ENCODE peak calls at places on chromosomes 13 and 19, in four cellular contexts. One of them, this sample, is unnamed.

GRCh38 chr13:37889811-37890210 is 20.2 kb upstream of the TRPC4 start:
- DNase-seq in astrocyte: no peak
- DNase-seq in tibial nerve: no peak
- DNase-seq in Calu3: no peak
- DNase-seq in this sample: no peak

GRCh38 chr19:52946322-52947310 is 16.1 kb downstream of the ZNF816 start:
- DNase-seq in astrocyte: no peak
- DNase-seq in tibial nerve: no peak
- DNase-seq in Calu3: no peak
- DNase-seq in this sample: peak; percentile 73

GRCh38 chr13:38703255-38703654 is 16.4 kb downstream of the FREM2 start:
- DNase-seq in astrocyte: no peak
- DNase-seq in tibial nerve: no peak
- DNase-seq in Calu3: no peak
- DNase-seq in this sample: no peak

GRCh38 chr13:23458972-23459371 is 25.5 kb upstream of the SACS start:
- DNase-seq in astrocyte: no peak
- DNase-seq in tibial nerve: no peak
- DNase-seq in Calu3: no peak
- DNase-seq in this sample: no peak

GRCh38 chr13:27968316-27969072 is 621 bp downstream of the CDX2 start:
- DNase-seq in astrocyte: no peak
- DNase-seq in tibial nerve: no peak
- DNase-seq in Calu3: no peak
- DNase-seq in this sample: no peak

GRCh38 chr19:46309056-46309455 is 12.2 kb downstream of the HIF3A start:
- DNase-seq in astrocyte: no peak
- DNase-seq in tibial nerve: no peak
- DNase-seq in Calu3: no peak
- DNase-seq in this sample: no peak

GRCh38 chr19:12938536-12939291 is at the start of gene CALR:
- DNase-seq in astrocyte: no peak
- DNase-seq in tibial nerve: no peak
- DNase-seq in Calu3: peak; percentile 19
- DNase-seq in this sample: no peak

GRCh38 chr19:39372047-39372802 is 18.7 kb downstream of the PAF1 start:
- DNase-seq in astrocyte: peak; percentile 95
- DNase-seq in tibial nerve: peak; percentile 87
- DNase-seq in Calu3: no peak
- DNase-seq in this sample: no peak

GRCh38 chr19:4115050-4115817 is 8.7 kb downstream of the MAP2K2 start:
- DNase-seq in astrocyte: no peak
- DNase-seq in tibial nerve: no peak
- DNase-seq in Calu3: no peak
- DNase-seq in this sample: no peak

GRCh38 chr13:80931766-80932165 is 590.8 kb upstream of the SPRY2 start:
- DNase-seq in astrocyte: no peak
- DNase-seq in tibial nerve: no peak
- DNase-seq in Calu3: no peak
- DNase-seq in this sample: no peak

GRCh38 chr19:15218501-15218900 is 13.7 kb downstream of the EPHX3 start:
- DNase-seq in astrocyte: no peak
- DNase-seq in tibial nerve: no peak
- DNase-seq in Calu3: no peak
- DNase-seq in this sample: no peak

GRCh38 chr19:48556163-48556562 is 4.2 kb downstream of the SULT2B1 start:
- DNase-seq in astrocyte: peak; percentile 41
- DNase-seq in tibial nerve: no peak
- DNase-seq in Calu3: peak; percentile 62
- DNase-seq in this sample: no peak

GRCh38 chr13:106423530-106423929 is 111.9 kb downstream of the EFNB2 start:
- DNase-seq in astrocyte: no peak
- DNase-seq in tibial nerve: no peak
- DNase-seq in Calu3: no peak
- DNase-seq in this sample: no peak

GRCh38 chr13:44470623-44471562 is 97.3 kb downstream of the SERP2 start:
- DNase-seq in astrocyte: peak; percentile 11
- DNase-seq in tibial nerve: no peak
- DNase-seq in Calu3: no peak
- DNase-seq in this sample: no peak

GRCh38 chr19:16571689-16572331 is 405 bp downstream of the SLC35E1 start:
- DNase-seq in astrocyte: no peak
- DNase-seq in tibial nerve: no peak
- DNase-seq in Calu3: no peak
- DNase-seq in this sample: peak; percentile 24

GRCh38 chr19:47704024-47704423 is 9.2 kb upstream of the EHD2 start:
- DNase-seq in astrocyte: peak; percentile 91
- DNase-seq in tibial nerve: no peak
- DNase-seq in Calu3: no peak
- DNase-seq in this sample: no peak

GRCh38 chr13:27621366-27622101 is at the start of gene POLR1D:
- DNase-seq in astrocyte: peak; percentile 39
- DNase-seq in tibial nerve: peak; percentile 59
- DNase-seq in Calu3: peak; percentile 88
- DNase-seq in this sample: peak; percentile 66

GRCh38 chr13:104246955-104247354 is 1180.7 kb upstream of the SLC10A2 start:
- DNase-seq in astrocyte: no peak
- DNase-seq in tibial nerve: no peak
- DNase-seq in Calu3: no peak
- DNase-seq in this sample: no peak

GRCh38 chr13:26062853-26063444 is 11.1 kb upstream of the SHISA2 start:
- DNase-seq in astrocyte: peak; percentile 41
- DNase-seq in tibial nerve: peak; percentile 59
- DNase-seq in Calu3: peak; percentile 37
- DNase-seq in this sample: peak; percentile 54

GRCh38 chr19:19111967-19112580 is 26.2 kb downstream of the TMEM161A start:
- DNase-seq in astrocyte: no peak
- DNase-seq in tibial nerve: no peak
- DNase-seq in Calu3: no peak
- DNase-seq in this sample: no peak

GRCh38 chr19:52138614-52139290 is 986 bp downstream of the ZNF616 start:
- DNase-seq in astrocyte: peak; percentile 16
- DNase-seq in tibial nerve: peak; percentile 7
- DNase-seq in Calu3: peak; percentile 55
- DNase-seq in this sample: peak; percentile 55

DNA sequence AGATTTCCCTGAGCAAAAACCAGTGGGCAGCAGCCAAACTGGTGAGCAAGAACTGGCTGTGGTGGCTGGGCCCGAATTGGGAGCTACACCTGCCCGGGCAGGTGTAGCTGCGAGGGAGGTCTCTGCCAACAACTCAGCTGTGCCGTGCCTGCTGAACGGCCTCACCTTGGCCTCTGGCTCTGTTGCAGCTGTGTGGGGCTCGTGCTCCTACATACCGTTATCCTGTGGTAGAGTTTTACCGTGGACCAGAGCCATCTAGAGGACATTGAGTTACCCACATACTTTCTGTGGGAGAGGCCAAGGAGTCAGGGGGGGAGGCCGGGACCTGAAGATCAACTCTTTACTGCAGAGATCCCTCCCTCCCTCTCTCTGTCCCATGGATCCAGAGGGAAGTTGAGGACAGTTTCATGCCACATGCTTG is 113.2 kb downstream of the TM9SF2 start:
- DNase-seq in astrocyte: no peak
- DNase-seq in tibial nerve: no peak
- DNase-seq in Calu3: peak; percentile 3
- DNase-seq in this sample: no peak
- TF ChIP-seq CTCF in astrocyte: no peak
- TF ChIP-seq CTCF in tibial nerve: no peak
- TF ChIP-seq CTCF in Calu3: no peak
- TF ChIP-seq CTCF in this sample: no peak

DNA sequence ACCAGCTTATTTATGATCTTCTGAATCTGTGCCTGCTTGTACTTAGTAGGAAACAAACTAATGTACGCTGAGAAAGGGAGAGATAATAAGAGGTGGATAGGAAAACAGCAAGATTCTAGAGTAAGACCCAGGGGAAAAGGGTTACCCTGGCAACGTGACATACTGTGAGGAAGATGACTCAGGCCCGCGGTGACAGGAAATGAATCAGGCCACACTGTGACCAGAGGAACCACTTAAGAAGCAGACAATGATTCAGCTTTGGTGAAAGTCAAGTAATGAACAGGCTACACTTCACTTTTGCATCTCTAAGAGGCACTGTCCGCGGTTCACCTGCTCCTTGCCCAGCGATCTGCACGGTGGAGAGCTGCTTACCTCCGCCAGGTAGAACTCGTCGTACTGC is 158.2 kb downstream of the NALCN start:
- DNase-seq in astrocyte: peak; percentile 94
- DNase-seq in tibial nerve: no peak
- DNase-seq in Calu3: peak; percentile 31
- DNase-seq in this sample: no peak
- TF ChIP-seq CTCF in astrocyte: peak; percentile 6
- TF ChIP-seq CTCF in tibial nerve: no peak
- TF ChIP-seq CTCF in Calu3: no peak
- TF ChIP-seq CTCF in this sample: no peak

GRCh38 chr19:45103625-45104319 is 10.8 kb downstream of the PPP1R37 start:
- DNase-seq in astrocyte: no peak
- DNase-seq in tibial nerve: no peak
- DNase-seq in Calu3: no peak
- DNase-seq in this sample: no peak
- TF ChIP-seq CTCF in astrocyte: no peak
- TF ChIP-seq CTCF in tibial nerve: no peak
- TF ChIP-seq CTCF in Calu3: no peak
- TF ChIP-seq CTCF in this sample: no peak

GRCh38 chr13:76038920-76039716 is 403.0 kb downstream of the LMO7 start:
- DNase-seq in astrocyte: no peak
- DNase-seq in tibial nerve: no peak
- DNase-seq in Calu3: peak; percentile 1
- DNase-seq in this sample: no peak
- TF ChIP-seq CTCF in astrocyte: no peak
- TF ChIP-seq CTCF in tibial nerve: no peak
- TF ChIP-seq CTCF in Calu3: no peak
- TF ChIP-seq CTCF in this sample: no peak

GRCh38 chr19:2766594-2767372 is 16.3 kb downstream of the SGTA start:
- DNase-seq in astrocyte: no peak
- DNase-seq in tibial nerve: no peak
- DNase-seq in Calu3: no peak
- DNase-seq in this sample: no peak

GRCh38 chr19:2769218-2769617 is 13.9 kb downstream of the SGTA start:
- DNase-seq in astrocyte: no peak
- DNase-seq in tibial nerve: no peak
- DNase-seq in Calu3: no peak
- DNase-seq in this sample: no peak

GRCh38 chr19:2767688-2768087 is 15.4 kb downstream of the SGTA start:
- DNase-seq in astrocyte: no peak
- DNase-seq in tibial nerve: no peak
- DNase-seq in Calu3: no peak
- DNase-seq in this sample: no peak

GRCh38 chr19:2770055-2771013 is 12.7 kb downstream of the SGTA start:
- DNase-seq in astrocyte: no peak
- DNase-seq in tibial nerve: no peak
- DNase-seq in Calu3: no peak
- DNase-seq in this sample: no peak

DNA sequence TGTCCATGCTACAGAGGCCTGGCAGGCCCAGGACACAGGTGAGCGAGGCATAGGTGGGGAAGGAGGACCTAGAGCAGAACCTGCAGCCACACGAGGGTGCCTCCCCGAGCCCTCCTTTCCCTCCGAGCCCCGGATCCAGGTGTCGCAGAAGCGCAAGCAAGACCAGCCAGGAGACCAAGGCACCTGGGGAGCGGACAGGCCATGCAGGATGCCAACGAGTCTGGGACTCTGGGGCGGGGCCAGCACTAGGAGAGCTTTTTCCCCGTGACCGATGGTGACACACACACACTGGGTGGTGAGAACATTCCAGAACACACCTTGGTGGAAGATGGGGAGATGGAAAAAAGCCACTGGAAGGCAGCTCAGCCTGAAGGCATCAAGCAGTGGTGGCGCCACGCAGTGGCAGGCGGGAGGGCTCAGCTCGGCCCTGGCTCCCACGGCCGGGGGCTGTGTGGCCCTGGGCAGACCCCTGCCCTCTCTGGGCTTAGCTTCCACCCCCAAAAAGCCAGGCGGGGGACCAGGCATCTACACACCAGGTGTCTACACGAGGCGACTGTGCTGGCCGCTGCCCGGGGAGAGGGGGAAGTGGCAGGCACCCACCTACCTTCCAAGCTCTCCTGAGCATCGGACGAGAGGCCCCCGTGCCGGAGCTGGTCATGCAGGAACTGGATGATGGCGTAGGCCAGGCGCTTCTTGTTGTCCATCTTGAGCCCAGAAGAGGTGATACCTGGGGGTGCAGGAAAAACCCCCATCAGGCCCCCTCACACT is 14.5 kb downstream of the SGTA start:
- DNase-seq in astrocyte: no peak
- DNase-seq in tibial nerve: no peak
- DNase-seq in Calu3: no peak
- DNase-seq in this sample: no peak
- TF ChIP-seq CTCF in astrocyte: no peak
- TF ChIP-seq CTCF in tibial nerve: no peak
- TF ChIP-seq CTCF in Calu3: no peak
- TF ChIP-seq CTCF in this sample: no peak

GRCh38 chr19:42634409-42635232 is 39.9 kb upstream of the CEACAM8 start:
- DNase-seq in astrocyte: no peak
- DNase-seq in tibial nerve: peak; percentile 22
- DNase-seq in Calu3: peak; percentile 81
- DNase-seq in this sample: peak; percentile 75
- TF ChIP-seq CTCF in astrocyte: peak; percentile 47
- TF ChIP-seq CTCF in tibial nerve: peak; percentile 14
- TF ChIP-seq CTCF in Calu3: peak; percentile 76
- TF ChIP-seq CTCF in this sample: peak; percentile 26